ENCODE peak calls at places on chromosomes 6 and 20, in seven cellular contexts. I, Q, A, E, H, W and C are unnamed samples.

GRCh38 chr20:41196653-41197225 is 59.4 kb downstream of the PLCG1 start:
- DNase-seq in A (no peak), Q (no peak), E (no peak), H (no peak), W (no peak), I (no peak), C (no peak)

GRCh38 chr6:18269253-18269652 is 4.9 kb upstream of the DEK start:
- DNase-seq in Q (peak), H (peak), E (no peak), A (no peak), W (no peak), I (no peak), C (peak)

GRCh38 chr6:168597471-168597875 is 156.5 kb downstream of the SMOC2 start:
- DNase-seq in E (no peak), I (no peak), H (no peak), Q (no peak), A (no peak), W (no peak), C (no peak)

GRCh38 chr6:130369821-130370220 is 4.0 kb downstream of the TMEM200A start:
- DNase-seq in Q (no peak), W (no peak), I (no peak), A (no peak), H (no peak), E (no peak), C (no peak)

GRCh38 chr20:38406476-38406875 is 28.7 kb downstream of the SNHG17 start:
- DNase-seq in H (no peak), I (no peak), W (no peak), Q (no peak), E (no peak), A (peak), C (no peak)

GRCh38 chr6:35181933-35182612 is 31.7 kb upstream of the SCUBE3 start:
- DNase-seq in W (peak), A (peak), I (peak), E (no peak), Q (no peak), H (peak), C (no peak)

GRCh38 chr6:51626391-51626790 is 461.0 kb downstream of the PKHD1 start:
- DNase-seq in W (no peak), E (no peak), H (no peak), A (no peak), I (no peak), Q (no peak), C (no peak)

GRCh38 chr6:132530293-132530974 is 7.6 kb upstream of the TAAR9 start:
- DNase-seq in H (peak), E (peak), A (peak), Q (peak), W (peak), I (no peak), C (peak)

GRCh38 chr6:99349620-99350141 is at the start of gene FAXC:
- DNase-seq in W (peak), Q (no peak), H (peak), I (no peak), E (no peak), A (peak), C (peak)

GRCh38 chr20:50425076-50425475 is 85.1 kb upstream of the PTPN1 start:
- DNase-seq in A (peak), E (no peak), I (no peak), W (no peak), Q (no peak), H (no peak), C (no peak)

GRCh38 chr6:167047554-167047953 is 48.4 kb downstream of the CEP43 start:
- DNase-seq in A (no peak), I (no peak), E (no peak), H (no peak), W (no peak), Q (peak), C (peak)

GRCh38 chr6:167054987-167055386 is 55.8 kb downstream of the CEP43 start:
- DNase-seq in Q (no peak), E (no peak), W (no peak), H (no peak), A (no peak), I (no peak), C (no peak)

GRCh38 chr6:167049275-167049674 is 50.1 kb downstream of the CEP43 start:
- DNase-seq in Q (no peak), W (no peak), E (no peak), A (no peak), H (no peak), I (no peak), C (no peak)

GRCh38 chr6:167046861-167047495 is 47.8 kb downstream of the CEP43 start:
- DNase-seq in H (no peak), W (no peak), E (no peak), Q (no peak), A (no peak), I (no peak), C (no peak)

DNA sequence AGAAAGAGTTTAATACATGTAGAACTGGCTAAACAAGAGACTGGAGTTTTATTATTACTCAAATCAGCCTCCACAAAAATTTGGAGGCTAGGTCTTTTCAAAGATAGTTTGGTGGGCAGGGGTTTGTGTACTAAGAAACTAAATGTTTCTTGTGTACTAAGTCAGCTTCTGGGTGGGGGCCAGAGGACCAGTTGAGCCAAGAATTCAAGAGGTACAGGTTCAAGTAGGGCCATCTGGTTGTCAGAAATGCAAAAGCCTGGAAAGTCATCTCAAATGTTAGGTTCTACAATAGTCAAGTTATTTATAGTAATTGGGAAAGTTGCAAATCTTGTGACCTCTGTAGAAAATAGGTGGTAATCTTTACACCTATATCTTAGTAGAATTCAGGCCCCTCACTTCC is 51.7 kb downstream of the CEP43 start:
- DNase-seq in W (no peak), Q (no peak), E (no peak), H (no peak), A (no peak), I (no peak), C (no peak)
- H3K27ac ChIP-seq in W (no peak), Q (no peak), E (no peak), H (no peak), A (no peak), I (no peak), C (no peak)

GRCh38 chr6:166999145-166999844 is at the start of gene CEP43:
- DNase-seq in E (peak), H (peak), W (peak), Q (peak), A (peak), I (peak), C (peak)
- H3K4me3 ChIP-seq in E (peak), H (peak), W (peak), Q (peak), A (peak), I (peak), C (peak)

GRCh38 chr20:48984575-48985219 is 61.4 kb upstream of the CSE1L start:
- DNase-seq in Q (no peak), E (no peak), A (no peak), H (peak), W (peak), I (no peak), C (no peak)

GRCh38 chr20:48986899-48987298 is 59.2 kb upstream of the CSE1L start:
- DNase-seq in H (no peak), I (no peak), E (no peak), W (peak), A (no peak), Q (no peak), C (no peak)

GRCh38 chr20:48983423-48984400 is 62.2 kb downstream of the ARFGEF2 start:
- DNase-seq in I (no peak), A (no peak), W (peak), H (peak), E (no peak), Q (no peak), C (no peak)
- H3K27ac ChIP-seq in I (no peak), A (no peak), W (peak), H (no peak), E (no peak), Q (no peak), C (no peak)

GRCh38 chr6:30912746-30913520 is 1.1 kb upstream of the VARS2 start:
- DNase-seq in W (no peak), H (no peak), I (no peak), E (no peak), A (no peak), Q (no peak), C (no peak)
- H3K4me3 ChIP-seq in W (no peak), H (no peak), I (no peak), E (no peak), A (no peak), Q (no peak), C (peak)

GRCh38 chr20:44643154-44643519 is 8.4 kb downstream of the ADA start:
- DNase-seq in A (no peak), E (no peak), H (no peak), Q (no peak), W (no peak), I (no peak), C (no peak)
- H3K27ac ChIP-seq in A (no peak), E (no peak), H (peak), Q (peak), W (peak), I (peak), C (peak)

GRCh38 chr6:43274916-43275597 is 23.0 kb upstream of the SLC22A7 start:
- DNase-seq in Q (no peak), E (no peak), H (no peak), W (peak), I (no peak), A (no peak), C (peak)
- H3K4me3 ChIP-seq in Q (no peak), E (peak), H (no peak), W (no peak), I (peak), A (peak), C (peak)

DNA sequence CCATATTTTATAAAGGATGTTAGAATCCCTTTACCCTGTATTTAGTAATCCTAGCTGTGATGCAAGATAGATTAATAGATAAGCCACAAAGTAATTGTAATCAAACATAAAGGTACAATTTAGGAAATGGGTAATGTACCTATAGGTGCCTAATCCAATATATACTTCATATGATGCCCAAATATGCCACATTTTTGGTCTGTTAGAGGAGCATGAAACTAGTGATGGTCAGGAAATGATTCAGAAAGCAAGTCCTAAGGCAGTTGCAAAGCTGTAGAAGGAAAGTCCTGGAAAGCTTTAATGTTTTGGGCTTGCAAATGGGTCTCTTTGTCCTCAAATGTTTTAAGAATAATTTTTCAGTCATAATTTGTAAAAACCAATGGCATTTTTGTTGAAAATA is 76.6 kb upstream of the PTPRK start:
- DNase-seq in E (no peak), H (no peak), Q (no peak), W (no peak), I (no peak), A (no peak), C (no peak)
- H3K27ac ChIP-seq in E (no peak), H (no peak), Q (no peak), W (no peak), I (no peak), A (no peak), C (no peak)

GRCh38 chr6:124994648-124995047 is 32.4 kb downstream of the RNF217 start:
- DNase-seq in E (no peak), H (no peak), I (no peak), W (no peak), A (no peak), Q (no peak), C (no peak)

GRCh38 chr6:124995131-124995530 is 32.9 kb downstream of the RNF217 start:
- DNase-seq in H (peak), E (no peak), A (no peak), W (no peak), Q (no peak), I (no peak), C (no peak)

GRCh38 chr6:124996411-124996810 is 34.2 kb downstream of the RNF217 start:
- DNase-seq in E (no peak), W (no peak), A (no peak), I (no peak), Q (no peak), H (no peak), C (no peak)

GRCh38 chr6:124997196-124997875 is 35.1 kb downstream of the RNF217 start:
- DNase-seq in A (no peak), Q (no peak), W (no peak), E (no peak), H (no peak), I (no peak), C (no peak)

GRCh38 chr6:124995645-124996325 is 33.5 kb downstream of the RNF217 start:
- DNase-seq in H (no peak), A (no peak), W (no peak), Q (no peak), I (no peak), E (no peak), C (no peak)
- H3K4me3 ChIP-seq in H (no peak), A (no peak), W (no peak), Q (no peak), I (no peak), E (no peak), C (no peak)